ENCODE peak calls at places on chromosomes 1 and 21, in five cellular contexts. B is K562, U is Calu3, E is H1, A is activated B cell treated with CpG ODN at 0.5 μM for 24 hours. I is an unnamed sample.
A peak's percentile ranks its signal among the peaks of the same experiment; 100 is the strongest.

GRCh38 chr21:32481875-32482408 is 69.4 kb downstream of the EVA1C start:
- DNase-seq in U (no peak), E (no peak), B (no peak), A (no peak), I (no peak)

GRCh38 chr1:153696741-153697140 is 18.3 kb downstream of the NPR1 start:
- DNase-seq in B (no peak), U (no peak), E (no peak), A (no peak), I (no peak)

GRCh38 chr1:211705439-211706205 is 30.2 kb upstream of the NEK2 start:
- DNase-seq in U (no peak), B (no peak), A (no peak), E (no peak), I (no peak)

GRCh38 chr1:94883688-94884087 is 43.2 kb downstream of the CNN3 start:
- DNase-seq in A (no peak), U (no peak), B (no peak), E (no peak), I (no peak)

GRCh38 chr1:39639333-39640130 is at the start of gene HEYL:
- DNase-seq in U (peak; percentile 69), A (peak; percentile 53), E (peak; percentile 44), B (peak; percentile 83), I (peak; percentile 56)

GRCh38 chr1:52054496-52055065 is 410 bp downstream of the TXNDC12 start:
- DNase-seq in A (no peak), E (no peak), B (no peak), U (no peak), I (no peak)

GRCh38 chr1:7299994-7300393 is 471.1 kb upstream of the VAMP3 start:
- DNase-seq in A (no peak), B (no peak), E (no peak), U (no peak), I (no peak)

GRCh38 chr1:100137602-100138001 is 4.6 kb downstream of the TRMT13 start:
- DNase-seq in E (no peak), A (no peak), B (no peak), U (no peak), I (no peak)

GRCh38 chr1:216566809-216567208 is 143.6 kb upstream of the USH2A start:
- DNase-seq in B (no peak), E (no peak), A (no peak), U (peak; percentile 23), I (no peak)

GRCh38 chr21:15999741-16000140 is 270.0 kb downstream of the USP25 start:
- DNase-seq in U (no peak), E (no peak), B (no peak), A (no peak), I (no peak)

GRCh38 chr1:22850681-22851080 is 122.0 kb downstream of the LACTBL1 start:
- DNase-seq in U (no peak), B (no peak), A (no peak), E (no peak), I (no peak)

GRCh38 chr1:63946866-63947491 is 173.2 kb downstream of the ROR1 start:
- DNase-seq in E (no peak), A (no peak), B (no peak), U (no peak), I (no peak)

GRCh38 chr1:23286401-23286800 is 57.7 kb downstream of the HNRNPR start:
- DNase-seq in B (no peak), E (no peak), A (no peak), U (no peak), I (no peak)

GRCh38 chr1:59141267-59141863 is 155.5 kb upstream of the FGGY start:
- DNase-seq in E (no peak), A (no peak), U (no peak), B (no peak), I (no peak)

GRCh38 chr1:21234779-21235178 is 55.5 kb downstream of the ECE1 start:
- DNase-seq in E (no peak), U (no peak), B (no peak), A (no peak), I (no peak)

GRCh38 chr1:61043010-61043820 is 39.1 kb upstream of the NFIA start:
- DNase-seq in U (peak; percentile 94), B (no peak), E (no peak), A (peak; percentile 66), I (peak; percentile 93)

GRCh38 chr1:53619088-53619810 is 119.7 kb downstream of the GLIS1 start:
- DNase-seq in U (no peak), A (no peak), B (no peak), E (no peak), I (peak; percentile 8)
- TF ChIP-seq CTCF in U (no peak), A (no peak), B (no peak), E (no peak), I (no peak)

GRCh38 chr21:45445369-45445768 is 40.4 kb downstream of the COL18A1 start:
- DNase-seq in B (no peak), A (no peak), U (no peak), E (no peak), I (no peak)

GRCh38 chr21:45444385-45444784 is 39.4 kb downstream of the COL18A1 start:
- DNase-seq in E (no peak), A (no peak), U (no peak), B (no peak), I (no peak)

GRCh38 chr21:45441431-45442255 is 36.7 kb downstream of the COL18A1 start:
- DNase-seq in U (no peak), E (no peak), B (no peak), A (no peak), I (no peak)

GRCh38 chr21:45442276-45442675 is 37.3 kb downstream of the COL18A1 start:
- DNase-seq in A (no peak), U (no peak), B (no peak), E (no peak), I (no peak)

GRCh38 chr21:45443595-45444181 is 38.7 kb downstream of the COL18A1 start:
- DNase-seq in U (no peak), A (no peak), E (no peak), B (peak; percentile 30), I (no peak)
- TF ChIP-seq CTCF in U (no peak), A (no peak), E (no peak), B (no peak), I (no peak)

DNA sequence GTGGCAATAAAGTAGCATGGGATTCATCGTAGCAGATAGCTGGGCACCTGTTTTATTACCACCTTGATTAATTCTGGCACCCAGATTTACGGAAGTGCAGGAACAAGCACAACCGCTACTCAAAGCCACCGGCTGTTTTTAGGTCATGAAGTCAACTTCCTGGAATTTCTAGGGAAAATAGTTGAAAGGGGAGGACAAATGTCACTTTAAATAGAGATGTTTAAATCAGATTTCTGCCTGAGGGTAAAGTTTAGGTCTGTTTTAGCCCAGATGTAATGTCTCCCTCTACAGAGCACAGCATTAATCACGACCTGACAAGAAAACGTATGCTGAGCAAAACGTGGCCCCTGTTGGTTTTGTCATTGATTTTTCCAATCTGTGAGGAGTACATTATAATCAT is 8.0 kb downstream of the ADGRL2 start:
- DNase-seq in A (no peak), E (no peak), U (peak; percentile 11), B (no peak), I (no peak)
- TF ChIP-seq CTCF in A (no peak), E (no peak), U (no peak), B (no peak), I (no peak)

GRCh38 chr1:110007458-110007857 is 22.9 kb downstream of the AHCYL1 start:
- DNase-seq in U (no peak), E (no peak), B (no peak), A (no peak), I (no peak)

GRCh38 chr1:110004583-110004982 is 20.0 kb downstream of the AHCYL1 start:
- DNase-seq in B (no peak), A (no peak), U (no peak), E (no peak), I (no peak)

GRCh38 chr1:110007045-110007444 is 22.5 kb downstream of the AHCYL1 start:
- DNase-seq in U (no peak), B (no peak), E (no peak), A (no peak), I (no peak)

GRCh38 chr1:110006516-110006915 is 22.0 kb downstream of the AHCYL1 start:
- DNase-seq in B (no peak), E (no peak), A (no peak), U (no peak), I (no peak)

GRCh38 chr1:110005971-110006370 is 21.4 kb downstream of the AHCYL1 start:
- DNase-seq in A (no peak), E (no peak), U (no peak), B (no peak), I (no peak)
- TF ChIP-seq CTCF in A (no peak), E (no peak), U (no peak), B (no peak), I (no peak)

GRCh38 chr1:90593312-90593711 is 123.8 kb downstream of the BARHL2 start:
- DNase-seq in B (no peak), U (no peak), E (no peak), A (no peak), I (no peak)

GRCh38 chr1:90591970-90592356 is 125.1 kb downstream of the BARHL2 start:
- DNase-seq in B (no peak), A (no peak), U (no peak), E (peak; percentile 41), I (no peak)

GRCh38 chr1:90591355-90591969 is 125.6 kb downstream of the BARHL2 start:
- DNase-seq in A (no peak), B (peak; percentile 30), E (no peak), U (no peak), I (no peak)
- TF ChIP-seq CTCF in A (no peak), B (no peak), E (no peak), U (no peak), I (no peak)

DNA sequence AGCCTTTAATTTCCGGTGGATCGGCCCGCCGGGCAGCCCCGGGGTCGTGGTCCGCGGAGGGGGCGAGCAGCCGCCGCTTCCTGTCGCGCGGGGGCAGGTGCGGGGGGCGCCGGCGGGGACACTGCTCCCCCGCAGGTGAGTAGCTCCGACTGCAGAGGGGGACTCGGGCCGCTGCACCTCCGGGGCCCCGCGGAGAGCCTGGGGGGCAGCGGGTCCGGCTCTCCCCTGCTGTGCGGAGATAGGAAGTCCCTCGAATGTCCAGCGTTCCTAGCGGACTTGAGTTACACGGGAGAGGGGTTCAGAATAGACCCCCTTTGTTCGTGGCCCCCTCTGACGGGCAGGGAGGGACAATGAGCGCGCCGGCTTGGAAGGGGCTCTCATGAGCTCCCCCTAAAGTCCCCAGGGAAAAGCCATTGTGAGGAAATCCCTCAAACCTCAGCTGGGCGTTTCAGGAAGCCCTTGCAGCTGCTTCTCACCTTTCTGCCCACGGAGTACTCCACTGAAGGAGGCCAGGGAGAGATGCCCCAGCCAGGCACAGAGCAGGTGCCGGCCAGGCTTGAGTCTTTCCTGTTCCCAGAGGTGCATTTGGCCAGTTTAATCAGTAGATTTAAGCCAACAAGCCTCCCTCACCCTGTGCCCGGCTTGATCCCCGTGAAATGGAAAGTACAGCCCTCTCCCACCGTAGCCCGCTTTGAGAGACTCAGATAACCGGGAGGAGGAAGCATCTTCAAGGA is 925 bp downstream of the PDE9A start:
- DNase-seq in A (no peak), E (no peak), U (peak; percentile 21), B (no peak), I (no peak)
- TF ChIP-seq CTCF in A (no peak), E (no peak), U (no peak), B (no peak), I (no peak)